ENCODE peak calls at places on chromosomes 12 and 14, in seven cellular contexts. E, R, U, X, F, W and Z are unnamed samples.

GRCh38 chr14:24943024-24943423 is 106.9 kb downstream of the STXBP6 start:
- DNase-seq in E (no peak), R (peak; percentile 88), W (no peak), U (no peak), F (peak; percentile 2), X (no peak), Z (no peak)

GRCh38 chr14:76844223-76844622 is 18.0 kb downstream of the LRRC74A start:
- DNase-seq in X (no peak), U (peak; percentile 45), W (no peak), F (peak; percentile 85), E (peak; percentile 84), R (peak; percentile 76), Z (peak; percentile 20)

GRCh38 chr14:105473677-105474477 is 744 bp upstream of the CRIP2 start:
- DNase-seq in W (peak; percentile 77), U (peak; percentile 76), R (peak; percentile 99), F (peak; percentile 86), X (peak; percentile 100), E (peak; percentile 96), Z (peak; percentile 87)

GRCh38 chr14:86838363-86838762 is 1154.6 kb downstream of the GALC start:
- DNase-seq in U (no peak), R (no peak), E (no peak), X (no peak), F (peak; percentile 0), W (no peak), Z (no peak)

GRCh38 chr12:15278816-15279658 is 43.3 kb upstream of the PTPRO start:
- DNase-seq in X (peak; percentile 75), F (peak; percentile 93), U (peak; percentile 95), W (no peak), E (peak; percentile 56), R (no peak), Z (peak; percentile 56)

GRCh38 chr14:75689012-75689411 is 28.0 kb downstream of the TTLL5 start:
- DNase-seq in W (no peak), X (no peak), F (peak; percentile 72), U (no peak), R (no peak), E (no peak), Z (peak; percentile 26)

GRCh38 chr12:4133029-4133428 is 140.5 kb upstream of the CCND2 start:
- DNase-seq in R (peak; percentile 45), F (no peak), W (no peak), X (peak; percentile 23), U (no peak), E (no peak), Z (no peak)

GRCh38 chr12:89384050-89384749 is 31.9 kb upstream of the DUSP6 start:
- DNase-seq in W (peak; percentile 66), X (no peak), U (peak; percentile 81), R (peak; percentile 85), E (no peak), F (peak; percentile 95), Z (peak; percentile 54)

GRCh38 chr12:68118096-68118755 is 41.3 kb downstream of the IFNG start:
- DNase-seq in R (peak; percentile 71), E (no peak), F (no peak), W (no peak), U (no peak), X (no peak), Z (no peak)

GRCh38 chr12:112170376-112170775 is 45.0 kb downstream of the TRAFD1 start:
- DNase-seq in E (no peak), F (peak; percentile 65), R (peak; percentile 73), X (no peak), W (no peak), U (no peak), Z (peak; percentile 30)

GRCh38 chr14:69501362-69501964 is 16.9 kb downstream of the PLEKHD1 start:
- DNase-seq in E (no peak), X (peak; percentile 45), R (no peak), F (no peak), W (no peak), U (no peak), Z (no peak)

GRCh38 chr14:105926415-105927093 is 400.2 kb downstream of the TMEM121 start:
- DNase-seq in W (no peak), U (no peak), X (peak; percentile 54), R (no peak), E (peak; percentile 53), F (no peak), Z (no peak)

GRCh38 chr12:25052191-25053020 is 103.5 kb upstream of the BCAT1 start:
- DNase-seq in E (no peak), F (peak; percentile 31), U (peak; percentile 27), W (peak; percentile 45), X (no peak), R (peak; percentile 49), Z (no peak)

GRCh38 chr12:30989754-30990153 is 63.2 kb downstream of the TSPAN11 start:
- DNase-seq in X (no peak), E (peak; percentile 63), F (no peak), U (no peak), W (peak; percentile 39), R (peak; percentile 95), Z (no peak)

GRCh38 chr12:3641428-3641883 is 111.5 kb downstream of the CRACR2A start:
- DNase-seq in X (peak; percentile 90), W (no peak), R (peak; percentile 41), E (no peak), F (peak; percentile 89), U (peak; percentile 15), Z (peak; percentile 75)

GRCh38 chr14:77097006-77097688 is 911 bp upstream of the CIPC start:
- DNase-seq in W (peak; percentile 17), X (no peak), U (peak; percentile 41), R (no peak), F (peak; percentile 57), E (no peak), Z (peak; percentile 21)

GRCh38 chr14:49918709-49919108 is 25.8 kb downstream of the ARF6 start:
- DNase-seq in U (no peak), E (no peak), W (no peak), R (no peak), F (no peak), X (no peak), Z (no peak)

GRCh38 chr14:20419404-20419803 is 6.1 kb upstream of the TEP1 start:
- DNase-seq in E (no peak), R (no peak), X (no peak), W (no peak), F (no peak), U (no peak), Z (no peak)

GRCh38 chr12:68297929-68298328 is 34.2 kb downstream of the MDM1 start:
- DNase-seq in W (no peak), E (no peak), X (no peak), F (no peak), R (no peak), U (no peak), Z (no peak)

GRCh38 chr12:98653866-98654493 is 8.9 kb downstream of the APAF1 start:
- DNase-seq in F (peak; percentile 74), U (peak; percentile 50), X (no peak), W (peak; percentile 68), E (no peak), R (no peak), Z (no peak)

GRCh38 chr14:56474419-56475022 is 105.1 kb upstream of the TMEM260 start:
- DNase-seq in X (no peak), F (peak; percentile 67), E (no peak), U (peak; percentile 44), W (peak; percentile 16), R (no peak), Z (no peak)

GRCh38 chr14:35822501-35822900 is 3.6 kb upstream of the BRMS1L start:
- DNase-seq in U (peak; percentile 90), F (no peak), R (no peak), E (no peak), W (no peak), X (no peak), Z (no peak)

GRCh38 chr14:35814371-35815005 is 5.4 kb upstream of the RALGAPA1 start:
- DNase-seq in W (peak; percentile 88), U (peak; percentile 55), F (peak; percentile 70), E (no peak), X (no peak), R (peak; percentile 91), Z (peak; percentile 48)

GRCh38 chr14:35819591-35820540 is 6.3 kb upstream of the BRMS1L start:
- DNase-seq in E (no peak), R (no peak), X (no peak), U (peak; percentile 44), W (no peak), F (no peak), Z (no peak)

GRCh38 chr14:35821546-35822411 is 4.4 kb upstream of the BRMS1L start:
- DNase-seq in R (no peak), W (peak; percentile 83), E (no peak), X (no peak), F (peak; percentile 63), U (peak; percentile 53), Z (peak; percentile 34)

DNA sequence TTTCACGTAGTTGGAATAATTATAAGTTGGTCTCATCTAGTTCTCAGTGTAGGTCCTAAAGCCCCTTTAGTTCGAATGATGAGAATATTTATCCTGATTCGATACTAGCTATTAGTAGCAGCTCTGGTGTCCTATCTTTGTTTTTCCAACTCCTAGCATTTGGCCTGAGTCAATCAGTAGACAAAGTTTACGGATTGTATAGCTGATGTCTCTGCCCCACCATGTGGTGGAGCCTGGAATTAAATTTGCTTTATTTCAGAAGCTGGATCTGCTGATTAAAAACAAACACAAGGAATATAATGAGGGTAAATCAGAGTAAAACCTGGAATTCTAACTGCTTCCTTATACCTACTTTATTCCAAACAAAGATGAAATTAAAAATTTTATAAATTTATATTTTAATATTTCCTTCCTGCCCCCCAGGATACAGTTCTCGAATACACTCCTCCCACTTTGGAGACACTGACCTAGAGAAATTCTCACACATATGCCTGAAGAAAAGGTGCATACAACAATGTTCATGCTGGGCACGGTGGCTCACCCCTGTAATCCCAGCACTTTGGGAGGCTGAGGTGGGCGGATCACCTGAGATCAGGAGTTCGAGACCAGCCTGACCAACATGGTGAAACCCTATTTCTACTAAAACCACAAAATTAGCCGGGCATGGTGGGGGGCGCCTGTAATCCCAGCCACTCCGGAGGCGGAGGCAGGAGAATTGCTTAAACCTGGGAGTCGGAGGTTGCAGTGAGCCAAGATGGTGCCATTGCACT is 7.6 kb upstream of the BRMS1L start:
- DNase-seq in F (peak; percentile 66), X (no peak), R (no peak), W (peak; percentile 86), E (no peak), U (peak; percentile 54), Z (peak; percentile 56)
- TF ChIP-seq CTCF in F (peak; percentile 56), X (peak; percentile 86), R (peak; percentile 72), W (peak; percentile 90), E (peak; percentile 46), U (peak; percentile 43), Z (peak; percentile 63)

GRCh38 chr14:44154889-44155288 is 352.2 kb downstream of the FSCB start:
- DNase-seq in W (no peak), R (no peak), E (no peak), U (no peak), F (peak; percentile 35), X (no peak), Z (no peak)
- H3K4me3 ChIP-seq in W (no peak overlapping the region), R (no peak overlapping the region), E (no peak overlapping the region), U (no peak overlapping the region), F (no peak overlapping the region), X (no peak overlapping the region), Z (no peak overlapping the region)

GRCh38 chr14:99426796-99427346 is 53.8 kb downstream of the SETD3 start:
- DNase-seq in X (no peak), W (no peak), F (no peak), U (no peak), E (no peak), R (no peak), Z (no peak)
- TF ChIP-seq CTCF in X (no peak), W (no peak), F (no peak), U (no peak), E (no peak), R (no peak), Z (no peak)

GRCh38 chr14:95362180-95362494 is 42.4 kb upstream of the CLMN start:
- DNase-seq in W (no peak), E (no peak), F (no peak), U (no peak), X (no peak), R (peak; percentile 75), Z (no peak)
- H3K4me3 ChIP-seq in W (peak overlapping the region; percentile 46), E (no peak overlapping the region), F (no peak overlapping the region), U (no peak overlapping the region), X (no peak overlapping the region), R (peak overlapping the region; percentile 41), Z (no peak overlapping the region)